ENCODE peak calls at places on chromosomes 5 and 9, in four cellular contexts. T is cardiac muscle cell, L is fibroblast of lung, I is right atrium auricular region. D is an unnamed sample. For H3K9me3, the result is how much of the 10 kb centered on the place peaks cover.

GRCh38 chr5:52948418-52949076 is 40.6 kb upstream of the ITGA2 start:
- DNase-seq in I (peak), L (peak), T (peak), D (peak)

GRCh38 chr5:93221773-93222172 is 359.2 kb downstream of the NR2F1-AS1 start:
- DNase-seq in L (no peak), I (no peak), T (no peak), D (no peak)

GRCh38 chr5:150487199-150488061 is 20.5 kb upstream of the NDST1 start:
- DNase-seq in L (peak), I (no peak), T (peak), D (no peak)

GRCh38 chr5:158373623-158374375 is 514.9 kb upstream of the CLINT1 start:
- DNase-seq in L (no peak), I (no peak), T (no peak), D (no peak)

GRCh38 chr9:106648799-106649198 is 214.2 kb upstream of the ZNF462 start:
- DNase-seq in T (peak), L (peak), I (no peak), D (no peak)

GRCh38 chr9:83569326-83569725 is 31.1 kb upstream of the FRMD3 start:
- DNase-seq in I (no peak), T (no peak), L (no peak), D (no peak)

GRCh38 chr9:121660367-121660766 is 8.9 kb downstream of the DAB2IP start:
- DNase-seq in L (no peak), I (no peak), T (no peak), D (no peak)

GRCh38 chr5:54651482-54652076 is 134.0 kb downstream of the SNX18 start:
- DNase-seq in T (peak), I (peak), L (peak), D (no peak)

GRCh38 chr5:119036101-119036762 is 34.7 kb upstream of the DMXL1 start:
- DNase-seq in L (peak), I (no peak), T (peak), D (no peak)

GRCh38 chr5:179079165-179079987 is 19.2 kb downstream of the ZNF354C start:
- DNase-seq in T (no peak), L (no peak), I (no peak), D (no peak)

GRCh38 chr9:91978739-91979414 is 28.8 kb upstream of the ROR2 start:
- DNase-seq in T (peak), L (peak), I (no peak), D (no peak)

GRCh38 chr9:75186767-75187380 is 98.6 kb downstream of the OSTF1 start:
- DNase-seq in L (peak), I (no peak), T (peak), D (no peak)

GRCh38 chr9:3740690-3741419 is 215.1 kb upstream of the RFX3 start:
- DNase-seq in T (no peak), I (no peak), L (no peak), D (no peak)

GRCh38 chr5:28403846-28404245 is 1365.5 kb upstream of the CDH9 start:
- DNase-seq in I (no peak), L (no peak), T (peak), D (no peak)

GRCh38 chr9:114588150-114588663 is 638 bp downstream of the ATP6V1G1 start:
- DNase-seq in I (no peak), L (peak), T (peak), D (no peak)

GRCh38 chr5:125660231-125660895 is 762.8 kb upstream of the GRAMD2B start:
- DNase-seq in I (no peak), T (peak), L (peak), D (no peak)

GRCh38 chr5:29972597-29972996 is 1220.9 kb upstream of the CDH6 start:
- DNase-seq in I (no peak), L (no peak), T (no peak), D (no peak)

GRCh38 chr9:93205045-93205768 is 21.3 kb downstream of the WNK2 start:
- DNase-seq in I (peak), T (peak), L (no peak), D (no peak)

GRCh38 chr5:120532835-120533234 is 68.7 kb downstream of the PRR16 start:
- DNase-seq in I (no peak), L (no peak), T (no peak), D (no peak)

GRCh38 chr5:72108200-72109050 is 1.1 kb downstream of the MAP1B start:
- DNase-seq in T (peak), I (peak), L (peak), D (no peak)

GRCh38 chr9:134296301-134297081 is 29.8 kb upstream of the RXRA start:
- DNase-seq in L (no peak), I (no peak), T (no peak), D (no peak)

GRCh38 chr5:145068696-145069095 is 766.4 kb downstream of the PRELID2 start:
- DNase-seq in T (no peak), I (no peak), L (no peak), D (no peak)

GRCh38 chr9:72524820-72525539 is 3.6 kb downstream of the TMC1 start:
- DNase-seq in T (peak), I (no peak), L (peak), D (peak)

GRCh38 chr5:139631520-139632165 is 16.5 kb upstream of the CXXC5 start:
- DNase-seq in L (peak), I (peak), T (no peak), D (no peak)

GRCh38 chr9:70261131-70261870 is 2.5 kb downstream of the SMC5 start:
- DNase-seq in L (peak), I (no peak), T (no peak), D (no peak)

GRCh38 chr9:110916361-110916760 is 121.9 kb downstream of the LPAR1 start:
- DNase-seq in I (no peak), L (peak), T (no peak), D (no peak)

GRCh38 chr9:133782157-133783130 is 44.3 kb upstream of the SARDH start:
- DNase-seq in L (peak), I (peak), T (peak), D (peak)

GRCh38 chr5:126878624-126879023 is 101.7 kb downstream of the LMNB1 start:
- DNase-seq in T (no peak), L (no peak), I (no peak), D (no peak)

GRCh38 chr5:137212471-137212870 is 286.7 kb downstream of the SPOCK1 start:
- DNase-seq in T (no peak), I (no peak), L (no peak), D (no peak)

GRCh38 chr5:406041-406440 is 36.9 kb upstream of the EXOC3 start:
- DNase-seq in L (no peak), I (no peak), T (no peak), D (no peak)

GRCh38 chr5:178198706-178199105 is 5.6 kb upstream of the HNRNPAB start:
- DNase-seq in T (peak), L (no peak), I (no peak), D (no peak)

GRCh38 chr5:21236104-21236503 is 1248.1 kb upstream of the CDH18 start:
- DNase-seq in L (no peak), T (no peak), I (no peak), D (no peak)

GRCh38 chr9:136629879-136630661 is 32.6 kb upstream of the EGFL7 start:
- DNase-seq in T (peak), I (no peak), L (peak), D (peak)

GRCh38 chr5:1291611-1292080 is 3.2 kb downstream of the TERT start:
- DNase-seq in I (no peak), T (no peak), L (no peak), D (no peak)

GRCh38 chr5:33470544-33470943 is 29.8 kb downstream of the TARS1 start:
- DNase-seq in T (peak), L (peak), I (no peak), D (no peak)

GRCh38 chr5:138458353-138458752 is 6.9 kb upstream of the EGR1 start:
- DNase-seq in L (no peak), T (peak), I (no peak), D (no peak)

GRCh38 chr9:87622936-87623335 is 103.0 kb upstream of the CTSL start:
- DNase-seq in T (no peak), L (peak), I (no peak), D (no peak)

GRCh38 chr9:69718218-69718617 is 41.6 kb downstream of the PTAR1 start:
- DNase-seq in T (no peak), L (no peak), I (no peak), D (no peak)

DNA sequence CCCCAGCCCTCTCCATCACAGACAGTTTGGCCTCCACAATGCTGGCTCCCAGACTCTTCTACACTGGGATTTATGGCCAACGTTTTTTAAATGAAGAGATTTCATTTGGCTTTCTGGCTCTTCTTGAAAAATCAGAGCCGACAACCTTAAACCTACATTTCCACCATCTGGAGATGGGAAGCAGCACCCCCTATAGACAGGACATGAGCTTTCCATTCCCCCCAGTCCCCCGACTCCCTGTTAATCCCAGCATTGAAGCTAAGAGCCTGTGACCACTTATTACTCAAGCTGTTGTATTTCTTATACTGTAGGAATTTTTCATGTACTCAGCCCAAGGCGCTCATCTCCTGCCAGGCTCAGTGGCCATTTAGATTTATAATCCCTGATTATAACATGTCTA is 34.0 kb upstream of the AFAP1L1 start:
- DNase-seq in L (peak), I (no peak), T (no peak), D (no peak)
- H3K9me3 ChIP-seq in L (under half), I (under half), T (under half), D (under half)

DNA sequence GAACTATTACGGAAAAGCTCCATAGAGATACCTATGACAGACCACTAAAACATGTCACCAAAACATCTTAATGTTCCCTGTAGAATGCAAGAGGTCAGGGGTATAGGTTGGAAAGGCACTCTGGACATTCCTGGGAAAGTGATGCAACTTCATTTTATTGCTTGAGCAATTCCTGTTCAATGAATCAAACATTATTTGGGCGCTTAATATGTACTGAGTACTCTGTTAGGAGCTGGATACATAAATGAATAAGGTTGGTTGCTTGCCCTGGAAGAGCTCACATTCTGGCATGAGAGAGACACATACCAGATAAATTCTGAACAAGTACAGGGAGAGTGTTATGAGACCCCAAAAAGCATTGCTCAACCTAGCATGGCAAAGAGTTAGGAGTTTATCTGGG is 408.9 kb upstream of the DMAC1 start:
- DNase-seq in I (no peak), T (no peak), L (peak), D (no peak)
- H3K9me3 ChIP-seq in I (under half), T (under half), L (under half), D (under half)

GRCh38 chr5:40683351-40683750 is 3.6 kb downstream of the PTGER4 start:
- DNase-seq in I (no peak), L (peak), T (no peak), D (no peak)
- H3K9me3 ChIP-seq in I (under half), L (under half), T (under half), D (under half)

DNA sequence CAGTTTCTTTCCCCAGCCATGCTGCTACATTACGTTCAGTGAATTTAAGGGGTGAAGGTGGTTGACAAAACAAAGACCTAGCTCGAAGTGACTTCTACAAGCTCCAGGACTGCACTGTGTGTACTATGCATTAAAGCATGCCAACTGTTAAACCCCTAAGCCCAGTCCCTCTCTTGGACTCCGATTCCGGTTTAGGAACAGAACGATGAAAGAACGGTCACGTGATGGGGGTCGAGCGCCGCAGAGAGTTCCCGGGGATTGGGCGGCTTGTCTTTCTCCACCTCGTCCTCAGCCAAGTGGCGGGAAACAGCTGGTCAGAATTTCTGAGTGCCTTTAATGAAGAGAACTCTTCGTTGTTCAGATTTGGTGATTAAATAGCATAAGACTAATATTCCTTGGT is 25.5 kb downstream of the IRX2 start:
- DNase-seq in I (no peak), T (no peak), L (no peak), D (no peak)
- H3K9me3 ChIP-seq in I (under half), T (under half), L (under half), D (under half)

D was measured in T-helper 17 cell.